ENCODE peak calls at places on chromosome X, in six cellular contexts. G is H1, O is A549, A is GM12878, I is IMR-90, C is K562. D is an unnamed sample.

GRCh38 chrX:109840585-109840984 is 107.5 kb upstream of the ACSL4 start:
- DNase-seq in C (peak; percentile 47), O (peak; percentile 69), I (peak; percentile 95), A (no peak), G (no peak), D (peak; percentile 21)

GRCh38 chrX:2500091-2500680 is 590 bp downstream of the DHRSX start:
- DNase-seq in A (no peak), O (peak; percentile 73), C (peak; percentile 75), I (peak; percentile 65), G (no peak), D (no peak)

GRCh38 chrX:153766871-153767673 is 3.0 kb downstream of the PLXNB3 start:
- DNase-seq in G (no peak), C (no peak), A (no peak), O (no peak), I (no peak), D (no peak)

GRCh38 chrX:54540289-54540688 is 10.3 kb downstream of the GNL3L start:
- DNase-seq in C (no peak), O (peak; percentile 20), G (no peak), I (peak; percentile 72), A (no peak), D (no peak)

GRCh38 chrX:94515009-94515408 is 841.0 kb downstream of the FAM133A start:
- DNase-seq in A (no peak), C (no peak), G (no peak), I (no peak), O (no peak), D (no peak)

GRCh38 chrX:155218777-155219176 is 2.5 kb downstream of the VBP1 start:
- DNase-seq in A (no peak), C (no peak), I (no peak), O (no peak), G (no peak), D (no peak)

GRCh38 chrX:136577562-136577961 is 45.5 kb downstream of the VGLL1 start:
- DNase-seq in O (peak; percentile 44), C (peak; percentile 15), G (no peak), I (peak; percentile 32), A (no peak), D (peak; percentile 24)

GRCh38 chrX:45712067-45712466 is 511.4 kb upstream of the DIPK2B start:
- DNase-seq in C (no peak), G (no peak), O (no peak), A (no peak), I (peak; percentile 65), D (no peak)

GRCh38 chrX:2928127-2928582 is 984 bp downstream of the ARSD start:
- DNase-seq in G (peak; percentile 38), A (no peak), I (peak; percentile 47), O (no peak), C (no peak), D (no peak)

GRCh38 chrX:33134164-33134563 is 77.2 kb downstream of the DMD start:
- DNase-seq in G (no peak), A (no peak), I (no peak), C (no peak), O (no peak), D (no peak)

GRCh38 chrX:22800360-22800759 is 199.4 kb upstream of the DDX53 start:
- DNase-seq in A (no peak), O (peak; percentile 39), I (peak; percentile 89), G (no peak), C (no peak), D (no peak)

GRCh38 chrX:53990201-53990600 is 54.1 kb downstream of the PHF8 start:
- DNase-seq in O (no peak), C (no peak), I (peak; percentile 37), G (no peak), A (no peak), D (no peak)

GRCh38 chrX:53279296-53280237 is 1.8 kb downstream of the IQSEC2 start:
- DNase-seq in C (peak; percentile 40), G (no peak), O (no peak), A (no peak), I (no peak), D (no peak)

DNA sequence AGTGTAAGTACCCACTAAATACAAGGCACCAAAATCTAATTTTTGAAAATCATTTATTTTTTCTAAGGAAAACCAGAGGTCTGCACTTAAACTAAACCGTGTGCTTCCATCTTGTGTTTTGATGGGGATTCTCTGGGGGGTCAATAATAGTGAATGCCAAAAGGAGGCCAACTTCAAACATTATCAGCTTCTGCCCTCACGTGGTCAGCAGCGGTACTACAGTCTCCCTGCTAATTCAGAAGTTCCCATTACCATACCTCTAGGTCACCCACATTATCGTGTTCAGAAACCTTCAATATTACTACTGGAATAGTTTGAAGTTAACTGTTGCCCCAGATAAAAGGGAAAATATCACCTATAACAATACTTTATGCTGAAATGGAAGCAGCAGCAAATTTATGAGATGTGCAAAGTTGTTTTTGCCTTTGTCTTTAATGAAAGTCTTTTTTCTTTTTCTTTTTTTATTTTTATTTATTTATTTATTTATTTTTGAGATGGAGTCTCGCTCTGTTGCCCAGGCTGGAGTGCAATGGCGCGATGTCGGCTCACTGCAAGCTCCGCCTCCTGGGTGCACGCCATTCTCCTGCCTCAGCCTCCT is 17.3 kb downstream of the CTPS2 start:
- DNase-seq in I (peak; percentile 65), C (peak; percentile 52), O (peak; percentile 54), G (no peak), A (no peak), D (peak; percentile 26)
- TF ChIP-seq CEBPB in I (no peak), C (no peak), O (no peak), G (no peak), A (no peak), D (no peak)

GRCh38 chrX:9997524-9997923 is 30.4 kb downstream of the CLDN34 start:
- DNase-seq in C (no peak), O (no peak), A (peak; percentile 44), I (no peak), G (no peak), D (no peak)
- TF ChIP-seq CEBPB in C (no peak), O (no peak), A (no peak), I (no peak), G (no peak), D (no peak)

DNA sequence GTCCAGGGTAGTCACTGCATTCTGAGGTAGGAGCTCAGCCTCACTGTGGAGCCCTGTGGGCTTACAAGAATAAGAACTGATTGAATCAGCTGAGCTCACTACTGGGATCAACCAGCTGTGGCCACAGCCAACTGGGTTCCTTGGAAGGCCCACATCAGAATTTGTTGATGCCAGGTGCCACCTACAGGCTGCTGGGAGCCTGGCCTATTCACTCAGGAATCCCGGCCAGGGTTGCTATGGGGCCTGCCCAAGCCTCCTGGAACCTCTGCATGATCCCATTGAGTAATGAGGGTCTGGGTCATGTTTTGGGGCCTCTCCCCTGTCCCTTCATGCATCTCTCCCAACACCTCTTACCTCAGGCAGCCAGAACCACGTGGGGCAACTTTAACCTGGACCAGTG is 53.9 kb upstream of the KIAA1210 start:
- DNase-seq in A (no peak), G (no peak), C (no peak), O (peak; percentile 48), I (no peak), D (peak; percentile 18)
- TF ChIP-seq CEBPB in A (no peak), G (no peak), C (no peak), O (no peak), I (no peak), D (no peak)

DNA sequence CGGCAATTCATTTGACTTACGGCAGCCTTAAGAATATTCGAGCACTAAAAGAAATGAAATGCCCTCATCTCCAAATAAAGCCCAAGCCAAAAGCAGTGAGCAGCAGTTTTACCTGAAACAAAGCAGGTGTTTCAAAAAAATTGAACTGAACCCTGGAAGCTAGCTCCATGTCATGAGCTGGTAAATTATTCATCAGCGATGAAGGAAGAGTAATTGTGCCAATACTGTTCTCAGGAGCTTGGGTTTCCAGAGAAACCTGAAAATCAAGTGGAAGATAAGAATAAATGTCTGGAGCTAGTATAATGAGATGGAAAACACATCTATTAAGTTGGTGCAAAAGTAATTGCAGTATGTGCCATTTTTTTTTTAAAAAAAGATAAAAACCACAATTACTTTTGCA is 24.0 kb upstream of the PHKA2 start:
- DNase-seq in G (no peak), A (no peak), C (no peak), O (no peak), I (no peak), D (no peak)
- TF ChIP-seq CEBPB in G (no peak), A (no peak), C (no peak), O (no peak), I (no peak), D (no peak)

GRCh38 chrX:21740329-21741274 is 17.3 kb downstream of the SMPX start:
- DNase-seq in I (no peak), G (no peak), C (no peak), A (no peak), O (no peak), D (no peak)
- TF ChIP-seq CEBPB in I (no peak), G (no peak), C (no peak), A (no peak), O (no peak), D (no peak)

GRCh38 chrX:72395252-72395651 is 89.5 kb upstream of the CITED1 start:
- DNase-seq in G (no peak), I (no peak), O (no peak), C (no peak), A (no peak), D (no peak)

GRCh38 chrX:72392816-72393800 is 87.4 kb upstream of the CITED1 start:
- DNase-seq in G (no peak), I (no peak), A (no peak), C (no peak), O (no peak), D (no peak)

GRCh38 chrX:72393836-72394517 is 88.3 kb upstream of the CITED1 start:
- DNase-seq in O (no peak), I (no peak), C (no peak), G (no peak), A (no peak), D (no peak)

GRCh38 chrX:72396117-72396516 is 90.4 kb upstream of the CITED1 start:
- DNase-seq in G (no peak), C (no peak), O (no peak), I (no peak), A (no peak), D (no peak)

GRCh38 chrX:72394518-72395163 is 88.9 kb upstream of the CITED1 start:
- DNase-seq in O (no peak), G (no peak), A (no peak), C (no peak), I (peak; percentile 50), D (no peak)
- TF ChIP-seq CEBPB in O (no peak), G (no peak), A (no peak), C (no peak), I (no peak), D (no peak)

DNA sequence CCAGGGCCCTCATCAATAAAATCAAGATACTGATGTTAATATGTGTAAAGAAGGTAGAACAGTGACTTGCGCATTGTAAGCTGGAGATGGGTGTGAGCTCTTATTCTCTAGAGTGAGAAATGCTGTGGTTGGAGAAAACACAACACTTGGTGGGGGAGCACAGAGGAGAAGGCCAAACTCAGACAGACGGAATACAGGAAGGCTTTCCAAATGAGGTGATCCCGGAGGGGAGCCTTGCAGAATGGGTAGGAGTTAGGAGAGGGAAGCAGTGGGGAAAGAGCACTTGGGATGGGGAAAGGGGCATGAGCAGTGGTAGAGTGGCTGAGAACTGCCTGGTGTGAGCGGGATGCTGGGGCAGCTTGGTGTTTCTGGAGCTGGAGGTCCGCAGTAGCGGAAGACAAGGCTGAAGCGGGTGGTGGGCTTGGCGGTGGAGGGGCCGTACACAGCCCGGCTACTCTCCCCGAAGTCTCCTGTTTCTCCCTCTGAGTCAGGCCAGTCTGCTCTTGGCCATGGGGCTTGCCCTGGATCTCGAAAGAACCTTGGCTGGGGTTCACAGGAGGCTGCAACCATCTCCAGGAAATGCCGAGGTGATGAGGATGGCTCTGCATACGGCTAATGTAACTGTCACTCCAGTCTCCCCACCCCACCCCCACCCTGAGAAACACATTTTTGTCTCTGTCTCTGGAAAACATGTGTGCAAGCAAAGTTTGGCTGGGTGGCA is 11.3 kb upstream of the PLAC1 start:
- DNase-seq in A (no peak), G (no peak), C (no peak), O (peak; percentile 87), I (peak; percentile 93), D (no peak)
- TF ChIP-seq CEBPB in A (no peak), G (no peak), C (no peak), O (peak; percentile 37), I (peak; percentile 46), D (no peak)